ENCODE peak calls at places on chromosomes 5 and 9, in seven cellular contexts. K, V, W, Q, T, S and I are unnamed samples.

GRCh38 chr9:79134654-79135053 is 437.1 kb upstream of the TLE4 start:
- DNase-seq in V (no peak), S (no peak), W (no peak), T (no peak), K (peak), Q (no peak), I (no peak)

GRCh38 chr5:178113141-178113787 is at the start of gene N4BP3:
- DNase-seq in W (peak), K (peak), V (peak), S (no peak), Q (peak), T (peak), I (peak)

GRCh38 chr9:121371495-121371911 is 1.5 kb upstream of the STOM start:
- DNase-seq in K (no peak), T (no peak), W (no peak), V (peak), Q (no peak), S (no peak), I (peak)

GRCh38 chr9:137724114-137724445 is 105.3 kb downstream of the EHMT1 start:
- DNase-seq in T (no peak), Q (no peak), W (no peak), K (no peak), S (no peak), V (no peak), I (peak)

GRCh38 chr9:12794024-12794799 is 19.4 kb downstream of the LURAP1L start:
- DNase-seq in S (no peak), W (no peak), V (no peak), T (no peak), Q (peak), K (no peak), I (peak)

GRCh38 chr5:35248843-35249780 is 18.8 kb upstream of the PRLR start:
- DNase-seq in S (no peak), T (no peak), K (no peak), W (no peak), Q (no peak), V (no peak), I (no peak)

GRCh38 chr5:121691478-121691877 is 160.2 kb upstream of the FTMT start:
- DNase-seq in W (no peak), S (no peak), K (peak), T (no peak), V (peak), Q (no peak), I (peak)

GRCh38 chr5:128216860-128217531 is 133.4 kb downstream of the SLC12A2 start:
- DNase-seq in S (no peak), T (no peak), W (no peak), Q (peak), V (no peak), K (no peak), I (peak)

GRCh38 chr9:129835128-129835859 is at the start of the genes C9orf78 and USP20:
- DNase-seq in Q (peak), K (peak), W (peak), T (peak), V (peak), S (peak), I (peak)

GRCh38 chr9:123081824-123082223 is 48.4 kb downstream of the GPR21 start:
- DNase-seq in V (no peak), Q (peak), K (peak), W (no peak), T (no peak), S (no peak), I (peak)

GRCh38 chr9:20087481-20087880 is 298.6 kb upstream of the SLC24A2 start:
- DNase-seq in K (no peak), W (no peak), Q (peak), T (no peak), S (no peak), V (no peak), I (peak)

GRCh38 chr5:93192683-93193082 is 388.3 kb downstream of the NR2F1-AS1 start:
- DNase-seq in V (no peak), T (no peak), W (no peak), Q (no peak), K (no peak), S (no peak), I (no peak)

GRCh38 chr5:60797482-60798153 is 46.5 kb downstream of the ELOVL7 start:
- DNase-seq in T (no peak), Q (no peak), K (no peak), S (no peak), W (no peak), V (no peak), I (no peak)

GRCh38 chr9:35749515-35750255 is 598 bp downstream of the RGP1 start:
- DNase-seq in K (no peak), S (no peak), T (peak), W (peak), V (no peak), Q (peak), I (peak)

GRCh38 chr5:176744584-176744965 is 65.8 kb upstream of the UNC5A start:
- DNase-seq in K (no peak), S (no peak), W (no peak), V (no peak), Q (no peak), T (no peak), I (no peak)

GRCh38 chr5:139796061-139796806 is 626 bp downstream of the PSD2 start:
- DNase-seq in T (no peak), V (peak), Q (no peak), K (no peak), S (no peak), W (no peak), I (no peak)

GRCh38 chr9:134766587-134766986 is 114.0 kb upstream of the FCN2 start:
- DNase-seq in V (no peak), S (no peak), Q (no peak), W (no peak), K (no peak), T (no peak), I (no peak)

GRCh38 chr5:15533124-15533893 is 33.3 kb downstream of the FBXL7 start:
- DNase-seq in W (no peak), Q (peak), K (no peak), T (no peak), V (no peak), S (no peak), I (peak)

GRCh38 chr5:89697581-89697980 is 712.0 kb downstream of the CETN3 start:
- DNase-seq in Q (no peak), V (no peak), T (no peak), S (no peak), W (no peak), K (no peak), I (no peak)

GRCh38 chr5:117255211-117256032 is 680.8 kb upstream of the SEMA6A start:
- DNase-seq in W (no peak), V (no peak), T (no peak), S (no peak), K (no peak), Q (no peak), I (no peak)

GRCh38 chr9:32455738-32456137 is 70.3 kb downstream of the RIGI start:
- DNase-seq in T (no peak), S (no peak), K (no peak), Q (peak), W (no peak), V (no peak), I (peak)

GRCh38 chr5:13653709-13654108 is 290.8 kb downstream of the DNAH5 start:
- DNase-seq in K (no peak), T (no peak), V (no peak), W (no peak), Q (no peak), S (no peak), I (no peak)

GRCh38 chr5:14671414-14671813 is 6.9 kb downstream of the OTULIN start:
- DNase-seq in Q (peak), V (no peak), W (no peak), K (no peak), S (no peak), T (no peak), I (peak)

GRCh38 chr5:112917453-112918005 is 4.5 kb downstream of the REEP5 start:
- DNase-seq in W (no peak), T (no peak), Q (no peak), V (peak), K (peak), S (no peak), I (peak)

GRCh38 chr5:988316-988715 is 20.3 kb upstream of the NKD2 start:
- DNase-seq in V (no peak), Q (no peak), W (no peak), T (no peak), K (no peak), S (no peak), I (no peak)

GRCh38 chr5:177103523-177104253 is 17.0 kb downstream of the FGFR4 start:
- DNase-seq in W (no peak), K (no peak), Q (no peak), T (no peak), V (no peak), S (no peak), I (no peak)

GRCh38 chr9:32705059-32705458 is 69.6 kb upstream of the TAF1L start:
- DNase-seq in K (no peak), Q (no peak), S (no peak), V (no peak), T (no peak), W (no peak), I (no peak)

GRCh38 chr9:101477736-101478135 is 42.2 kb upstream of the ALDOB start:
- DNase-seq in K (no peak), T (no peak), W (no peak), Q (peak), S (no peak), V (no peak), I (peak)

GRCh38 chr5:113123563-113123962 is 147.0 kb downstream of the DCP2 start:
- DNase-seq in T (no peak), Q (no peak), W (no peak), S (no peak), K (peak), V (peak), I (no peak)

GRCh38 chr5:6732634-6733410 is 19.6 kb downstream of the TENT4A start:
- DNase-seq in Q (peak), T (no peak), S (no peak), K (peak), V (peak), W (no peak), I (peak)

GRCh38 chr9:134187821-134188420 is 23.6 kb upstream of the RNU6ATAC start:
- DNase-seq in K (no peak), T (peak), V (peak), W (no peak), Q (no peak), S (no peak), I (no peak)

GRCh38 chr5:161299053-161299452 is 247.5 kb downstream of the GABRB2 start:
- DNase-seq in V (no peak), Q (no peak), S (no peak), K (no peak), T (no peak), W (no peak), I (no peak)

GRCh38 chr5:158212237-158212636 is 353.3 kb upstream of the CLINT1 start:
- DNase-seq in V (no peak), S (no peak), K (no peak), W (no peak), Q (no peak), T (no peak), I (no peak)

GRCh38 chr9:106277931-106278330 is 583.6 kb downstream of the TMEM38B start:
- DNase-seq in Q (no peak), V (no peak), K (no peak), S (no peak), T (no peak), W (no peak), I (no peak)

GRCh38 chr9:130327781-130328348 is 62.3 kb downstream of the HMCN2 start:
- DNase-seq in Q (no peak), S (peak), K (no peak), W (no peak), T (no peak), V (peak), I (peak)

GRCh38 chr9:123745933-123746332 is 184.0 kb downstream of the DENND1A start:
- DNase-seq in V (no peak), S (no peak), K (no peak), T (no peak), Q (no peak), W (no peak), I (no peak)

GRCh38 chr9:89387970-89388867 is 69.9 kb downstream of the SECISBP2 start:
- DNase-seq in S (peak), K (peak), Q (peak), T (no peak), V (no peak), W (no peak), I (peak)

GRCh38 chr9:129069128-129069824 is 11.6 kb upstream of the DOLPP1 start:
- DNase-seq in S (peak), V (peak), T (peak), K (no peak), W (peak), Q (no peak), I (no peak)

GRCh38 chr9:14056235-14056930 is 257.6 kb downstream of the NFIB start:
- DNase-seq in V (peak), T (no peak), W (no peak), S (no peak), K (peak), Q (no peak), I (no peak)

DNA sequence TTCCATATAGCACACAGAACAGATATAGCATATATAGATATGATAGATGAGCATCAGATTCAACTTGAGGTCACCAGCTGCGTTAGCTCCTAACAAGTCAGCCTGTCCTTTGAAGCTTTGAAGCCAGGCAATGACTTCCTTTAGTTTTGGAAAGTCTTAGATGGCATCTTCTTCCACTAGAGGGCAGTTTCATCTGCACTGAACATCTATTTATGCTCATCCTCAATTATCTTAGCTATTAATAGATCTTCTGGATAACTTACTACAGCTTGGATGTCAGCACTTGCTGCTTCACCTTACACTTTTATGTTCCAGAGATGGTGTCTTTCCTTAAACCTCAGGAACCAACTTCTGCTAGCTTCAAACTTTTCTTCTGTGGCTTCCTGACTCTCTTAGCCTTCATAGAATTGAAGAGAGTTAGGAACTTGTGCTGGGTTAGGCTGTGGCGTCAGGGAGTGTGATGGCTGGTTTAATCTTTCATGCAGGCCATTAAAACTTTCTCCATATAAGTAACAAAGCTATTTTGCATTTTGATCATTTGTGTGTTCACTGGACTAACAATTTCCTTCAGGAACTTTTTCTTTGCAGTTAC is 1401.4 kb downstream of the EFNA5 start:
- DNase-seq in S (no peak), W (no peak), T (no peak), K (peak), Q (peak), V (no peak), I (peak)
- TF ChIP-seq CTCF in S (peak), W (peak), T (no peak), K (peak), Q (peak), V (peak), I (peak)

DNA sequence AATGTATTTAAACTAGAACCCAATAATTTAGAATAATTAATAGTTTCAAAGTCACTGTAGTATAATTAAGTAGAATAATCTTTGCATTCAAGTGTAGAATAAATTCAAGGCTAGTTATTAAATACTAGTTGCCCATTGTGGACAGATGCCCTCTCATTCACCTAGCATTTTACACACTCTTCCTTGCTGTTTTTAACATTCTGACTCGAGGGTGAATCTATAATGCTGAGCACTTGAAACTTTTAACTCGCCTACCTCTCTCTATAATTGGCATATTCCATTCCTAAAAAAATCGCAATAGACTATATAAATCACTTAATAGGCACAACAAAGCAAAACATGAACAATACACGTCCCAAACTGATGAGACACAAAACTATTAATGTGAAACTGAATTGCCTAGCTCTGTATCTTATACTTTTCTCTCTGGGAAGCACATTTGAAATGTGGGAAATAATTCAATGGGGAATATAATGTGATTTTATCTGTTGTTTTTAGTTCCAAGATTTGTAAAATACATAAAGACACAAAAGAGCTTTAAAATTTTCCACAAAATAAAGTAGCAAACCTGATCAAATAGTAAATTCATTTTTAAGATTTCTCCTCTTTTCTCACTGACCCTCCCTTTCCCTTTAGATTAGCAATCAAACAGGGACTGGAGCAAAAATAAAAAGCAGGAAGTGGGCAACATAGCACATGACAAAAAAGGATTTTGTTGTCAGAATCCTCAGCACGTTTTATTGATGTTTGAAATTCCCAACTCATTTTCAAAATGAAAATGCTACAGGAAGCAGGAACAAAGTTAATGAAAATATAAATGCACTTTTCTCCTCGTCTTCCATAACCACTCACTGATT is 295.6 kb downstream of the PDE4D start:
- DNase-seq in W (no peak), Q (no peak), S (no peak), T (no peak), K (no peak), V (no peak), I (no peak)
- H3K4me3 ChIP-seq in W (no peak), Q (no peak), S (peak), T (no peak), K (no peak), V (peak), I (peak)

GRCh38 chr9:70352802-70353201 is 61.7 kb downstream of the KLF9 start:
- DNase-seq in W (no peak), K (no peak), S (no peak), Q (peak), V (no peak), T (no peak), I (no peak)
- TF ChIP-seq CTCF in W (peak), K (peak), S (peak), Q (peak), V (peak), T (peak), I (peak)

DNA sequence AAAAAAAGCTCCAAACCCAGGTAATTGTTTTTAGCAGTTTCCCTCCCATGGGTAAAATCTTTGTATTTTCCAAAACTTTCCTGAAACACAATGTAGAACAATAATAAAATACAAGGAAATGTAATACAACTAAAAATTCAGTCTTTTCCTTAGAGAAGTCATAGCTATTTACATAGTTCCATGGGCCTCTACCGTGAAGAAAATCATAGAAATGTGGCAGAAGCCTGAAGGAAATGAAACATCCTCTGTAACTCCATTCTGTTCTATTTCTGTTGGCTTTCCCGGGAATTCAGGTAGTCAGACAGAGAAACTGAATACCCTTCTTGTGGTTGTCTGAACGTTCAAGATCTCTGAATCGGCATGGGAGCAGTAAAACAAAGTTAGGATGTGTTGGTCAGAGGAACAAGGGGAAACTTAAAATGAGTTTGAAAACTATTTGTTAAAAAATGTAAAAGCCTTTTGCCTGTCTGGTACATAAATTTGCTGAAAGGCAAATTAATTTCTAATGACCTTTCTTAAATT is 202.4 kb upstream of the ZNF608 start:
- DNase-seq in Q (no peak), T (no peak), K (no peak), S (no peak), W (no peak), V (no peak), I (no peak)
- H3K4me3 ChIP-seq in Q (no peak), T (no peak), K (no peak), S (no peak), W (no peak), V (no peak), I (no peak)

GRCh38 chr5:87069311-87069710 is 198.4 kb upstream of the RASA1 start:
- DNase-seq in W (no peak), Q (no peak), T (no peak), K (no peak), V (no peak), S (no peak), I (no peak)

GRCh38 chr5:87074934-87075541 is 192.6 kb upstream of the RASA1 start:
- DNase-seq in Q (no peak), S (no peak), T (no peak), W (no peak), V (no peak), K (no peak), I (no peak)

GRCh38 chr5:87074072-87074471 is 193.6 kb upstream of the RASA1 start:
- DNase-seq in W (no peak), S (no peak), Q (no peak), T (no peak), K (no peak), V (no peak), I (no peak)

DNA sequence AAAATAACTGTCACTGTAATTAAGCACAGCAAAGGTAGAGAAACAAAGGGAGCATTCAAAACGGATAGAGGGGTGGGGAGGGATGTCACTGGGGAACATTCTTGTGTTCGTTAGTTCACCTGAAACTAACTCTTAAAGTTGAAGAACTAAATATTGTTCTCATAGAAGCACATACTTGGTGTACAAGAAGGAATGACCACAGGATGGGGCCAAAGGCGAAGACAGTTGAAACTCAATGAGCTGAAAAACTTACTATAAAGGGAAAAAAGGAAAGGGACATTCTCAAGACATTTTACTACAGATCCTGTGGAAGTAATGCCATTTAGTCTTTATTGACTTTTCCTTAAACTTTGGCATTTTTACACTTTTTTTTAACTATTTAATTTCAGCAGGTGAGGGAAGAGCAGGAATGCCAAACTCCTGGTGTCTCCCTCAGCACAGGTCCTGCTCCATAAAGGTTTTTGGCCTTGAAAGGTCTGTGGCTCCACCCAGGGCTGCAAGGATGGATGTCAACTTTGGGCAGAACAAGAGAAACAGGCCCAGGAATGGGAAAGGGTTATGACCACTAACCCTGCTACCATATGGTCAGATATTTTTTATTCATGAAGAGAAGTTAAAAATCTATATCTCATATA is 197.6 kb upstream of the RASA1 start:
- DNase-seq in Q (peak), K (peak), T (no peak), W (no peak), V (no peak), S (peak), I (peak)
- TF ChIP-seq CTCF in Q (peak), K (peak), T (no peak), W (peak), V (peak), S (peak), I (peak)

DNA sequence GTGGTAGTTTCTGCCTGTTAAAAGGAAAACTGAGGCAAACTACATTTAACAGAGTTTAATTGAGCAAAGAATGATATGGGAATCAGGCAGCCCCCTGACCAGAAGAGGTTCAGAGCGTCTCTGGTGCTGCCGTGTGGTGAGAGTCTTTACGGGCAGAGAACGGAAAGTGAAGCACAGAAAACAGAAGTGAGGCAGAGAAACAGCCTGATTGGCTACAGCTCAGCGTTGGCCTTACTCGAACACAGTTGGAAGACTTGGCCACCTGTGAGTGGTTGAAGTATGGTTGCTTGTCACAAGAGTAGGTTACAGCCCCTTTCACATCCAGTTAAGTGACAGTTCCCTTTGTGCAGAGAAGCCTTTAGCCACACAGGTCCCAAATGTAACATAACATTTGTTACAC is 16.9 kb upstream of the FBP1 start:
- DNase-seq in Q (no peak), V (no peak), T (no peak), K (no peak), W (no peak), S (no peak), I (no peak)
- H3K4me3 ChIP-seq in Q (no peak), V (no peak), T (no peak), K (no peak), W (no peak), S (peak), I (no peak)